ENCODE peak calls at places on chromosomes 7 and 10, in six cellular contexts. M is IMR-90, T is aorta, P is HFFc6, Z is MM.1S, Q is posterior vena cava. J is an unnamed sample.

GRCh38 chr10:77441541-77442175 is 195.9 kb downstream of the KCNMA1 start:
- DNase-seq in Q (no peak), T (no peak), P (no peak), Z (no peak), M (no peak), J (no peak)

GRCh38 chr10:89274928-89275327 is 23.4 kb upstream of the LIPA start:
- DNase-seq in T (no peak), P (peak; percentile 55), Q (no peak), M (no peak), Z (no peak), J (no peak)

GRCh38 chr7:2680792-2681490 is 7.1 kb upstream of the AMZ1 start:
- DNase-seq in T (peak; percentile 88), M (peak; percentile 41), Z (peak; percentile 40), Q (peak; percentile 94), P (peak; percentile 48), J (peak; percentile 55)

GRCh38 chr7:101854084-101854865 is 36.8 kb downstream of the CUX1 start:
- DNase-seq in P (no peak), M (no peak), Z (peak; percentile 77), T (no peak), Q (no peak), J (no peak)

GRCh38 chr10:69757553-69758309 is 44.0 kb upstream of the COL13A1 start:
- DNase-seq in Z (no peak), Q (peak; percentile 83), M (peak; percentile 41), P (no peak), T (peak; percentile 86), J (no peak)

GRCh38 chr10:128147669-128148068 is 21.4 kb upstream of the MKI67 start:
- DNase-seq in T (no peak), Q (no peak), P (peak; percentile 59), M (peak; percentile 82), Z (no peak), J (no peak)

GRCh38 chr7:47663841-47664240 is 81.9 kb upstream of the TNS3 start:
- DNase-seq in Z (no peak), T (no peak), P (no peak), M (no peak), Q (no peak), J (no peak)

GRCh38 chr7:139034855-139035587 is 821 bp downstream of the ZC3HAV1L start:
- DNase-seq in Z (no peak), T (peak; percentile 58), P (no peak), M (peak; percentile 27), Q (no peak), J (no peak)

GRCh38 chr10:26057466-26057865 is 123.4 kb downstream of the MYO3A start:
- DNase-seq in T (no peak), Z (no peak), M (no peak), Q (no peak), P (no peak), J (no peak)

GRCh38 chr10:4183761-4184261 is 398.8 kb upstream of the KLF6 start:
- DNase-seq in T (no peak), P (peak; percentile 14), Z (no peak), Q (no peak), M (peak; percentile 54), J (no peak)

GRCh38 chr7:51034531-51035264 is 252.0 kb upstream of the GRB10 start:
- DNase-seq in T (no peak), M (peak; percentile 76), Q (no peak), P (peak; percentile 83), Z (no peak), J (no peak)

GRCh38 chr10:49383853-49384252 is 12.0 kb downstream of the DRGX start:
- DNase-seq in Q (no peak), Z (no peak), T (no peak), P (no peak), M (no peak), J (no peak)

GRCh38 chr7:151581741-151582140 is 62.0 kb upstream of the RHEB start:
- DNase-seq in P (no peak), Q (no peak), T (no peak), M (no peak), Z (no peak), J (no peak)

GRCh38 chr7:22194633-22195273 is 162.2 kb downstream of the RAPGEF5 start:
- DNase-seq in Q (no peak), M (no peak), P (no peak), T (no peak), Z (no peak), J (no peak)

GRCh38 chr7:108557191-108557590 is 12.3 kb downstream of the THAP5 start:
- DNase-seq in Q (no peak), Z (no peak), T (no peak), M (no peak), P (no peak), J (no peak)

GRCh38 chr10:115222039-115222438 is 128.9 kb downstream of the ATRNL1 start:
- DNase-seq in Z (no peak), M (no peak), Q (no peak), P (no peak), T (no peak), J (no peak)

GRCh38 chr7:27453702-27454405 is 208.8 kb downstream of the HIBADH start:
- DNase-seq in Z (no peak), Q (no peak), P (peak; percentile 87), M (peak; percentile 89), T (no peak), J (no peak)

GRCh38 chr7:23530901-23531793 is 634 bp downstream of the TRA2A start:
- DNase-seq in Q (peak; percentile 86), Z (peak; percentile 50), P (peak; percentile 61), M (peak; percentile 59), T (peak; percentile 65), J (peak; percentile 38)

GRCh38 chr10:108070789-108071188 is 906.3 kb upstream of the SORCS1 start:
- DNase-seq in P (no peak), M (no peak), Q (no peak), Z (no peak), T (no peak), J (no peak)

GRCh38 chr7:138756591-138757222 is 41.1 kb upstream of the TMEM213 start:
- DNase-seq in T (no peak), M (no peak), P (no peak), Z (no peak), Q (no peak), J (no peak)

GRCh38 chr10:132374612-132375011 is 22.4 kb upstream of the PWWP2B start:
- DNase-seq in Z (no peak), M (no peak), Q (no peak), T (peak; percentile 41), P (no peak), J (no peak)

GRCh38 chr10:101028446-101029244 is 2.3 kb downstream of the PDZD7 start:
- DNase-seq in Q (no peak), T (no peak), P (no peak), Z (no peak), M (no peak), J (no peak)

GRCh38 chr7:65731562-65732035 is 141.3 kb upstream of the VKORC1L1 start:
- DNase-seq in M (no peak), P (no peak), T (no peak), Q (no peak), Z (no peak), J (peak; percentile 54)

J was measured in CD4-positive, CD25-positive, alpha-beta regulatory T cell.